ENCODE peak calls at places on chromosome X, in seven cellular contexts. J, I, B, M, O, V and G are unnamed samples.

GRCh38 chrX:68571292-68572256 is 72.7 kb downstream of the YIPF6 start:
- DNase-seq in J (no peak), I (no peak), B (no peak), M (no peak), O (peak; percentile 83), V (no peak), G (peak; percentile 79)

GRCh38 chrX:111506826-111507225 is 4.6 kb upstream of the SERTM2 start:
- DNase-seq in J (no peak), I (no peak), B (no peak), M (no peak), O (no peak), V (no peak), G (no peak)

GRCh38 chrX:101550825-101551767 is 749 bp downstream of the ARMCX1 start:
- DNase-seq in J (peak; percentile 43), I (peak; percentile 57), B (peak; percentile 54), M (no peak), O (peak; percentile 38), V (no peak), G (no peak)

GRCh38 chrX:9542765-9543119 is 77.9 kb downstream of the TBL1X start:
- DNase-seq in J (no peak), I (no peak), B (no peak), M (no peak), O (no peak), V (no peak), G (no peak)

GRCh38 chrX:13669246-13669689 is 16.3 kb downstream of the TCEANC start:
- DNase-seq in J (peak; percentile 48), I (no peak), B (peak; percentile 18), M (no peak), O (peak; percentile 93), V (peak; percentile 78), G (peak; percentile 99)

GRCh38 chrX:72348247-72348979 is 42.7 kb upstream of the CITED1 start:
- DNase-seq in J (no peak), I (no peak), B (no peak), M (no peak), O (no peak), V (no peak), G (no peak)

GRCh38 chrX:148741441-148741840 is 241.0 kb downstream of the AFF2 start:
- DNase-seq in J (no peak), I (no peak), B (no peak), M (no peak), O (no peak), V (no peak), G (no peak)

GRCh38 chrX:31807165-31807564 is 735.3 kb upstream of the FTHL17 start:
- DNase-seq in J (no peak), I (no peak), B (no peak), M (no peak), O (no peak), V (no peak), G (no peak)

GRCh38 chrX:114272096-114272686 is 311.7 kb upstream of the HTR2C start:
- DNase-seq in J (no peak), I (no peak), B (no peak), M (no peak), O (no peak), V (no peak), G (peak; percentile 34)

GRCh38 chrX:134599173-134599914 is 58.9 kb downstream of the PLAC1 start:
- DNase-seq in J (no peak), I (no peak), B (no peak), M (no peak), O (peak; percentile 89), V (no peak), G (peak; percentile 31)

GRCh38 chrX:48939417-48940228 is 17.8 kb downstream of the OTUD5 start:
- DNase-seq in J (no peak), I (no peak), B (no peak), M (peak; percentile 74), O (no peak), V (no peak), G (no peak)

GRCh38 chrX:40471965-40472648 is 108.7 kb upstream of the ATP6AP2 start:
- DNase-seq in J (peak; percentile 44), I (peak; percentile 64), B (no peak), M (peak; percentile 4), O (peak; percentile 44), V (peak; percentile 3), G (peak; percentile 25)

GRCh38 chrX:40192196-40192595 is 94.4 kb upstream of the BCOR start:
- DNase-seq in J (no peak), I (no peak), B (no peak), M (no peak), O (no peak), V (no peak), G (no peak)

GRCh38 chrX:47222776-47223350 is 4.4 kb downstream of the CDK16 start:
- DNase-seq in J (no peak), I (peak; percentile 22), B (no peak), M (no peak), O (no peak), V (no peak), G (no peak)

GRCh38 chrX:68018248-68019203 is 414.8 kb downstream of the OPHN1 start:
- DNase-seq in J (peak; percentile 24), I (no peak), B (no peak), M (no peak), O (peak; percentile 54), V (peak; percentile 30), G (peak; percentile 16)

GRCh38 chrX:40096395-40097091 is 1.2 kb downstream of the BCOR start:
- DNase-seq in J (peak; percentile 70), I (peak; percentile 57), B (peak; percentile 51), M (peak; percentile 56), O (peak; percentile 47), V (peak; percentile 45), G (peak; percentile 31)

GRCh38 chrX:13742397-13743176 is 8.0 kb downstream of the OFD1 start:
- DNase-seq in J (no peak), I (no peak), B (no peak), M (peak; percentile 34), O (no peak), V (peak; percentile 38), G (peak; percentile 41)

GRCh38 chrX:9882669-9883446 is 84.3 kb upstream of the CLDN34 start:
- DNase-seq in J (no peak), I (no peak), B (no peak), M (peak; percentile 0), O (peak; percentile 32), V (peak; percentile 11), G (no peak)

GRCh38 chrX:9189286-9189685 is 155.4 kb upstream of the FAM9B start:
- DNase-seq in J (no peak), I (no peak), B (no peak), M (no peak), O (no peak), V (no peak), G (no peak)

GRCh38 chrX:131621650-131622049 is 77.8 kb downstream of the OR13H1 start:
- DNase-seq in J (no peak), I (no peak), B (no peak), M (no peak), O (no peak), V (no peak), G (no peak)

GRCh38 chrX:49840679-49841078 is 11.6 kb downstream of the PAGE4 start:
- DNase-seq in J (peak; percentile 41), I (peak; percentile 90), B (peak; percentile 36), M (peak; percentile 36), O (peak; percentile 51), V (peak; percentile 74), G (peak; percentile 57)

GRCh38 chrX:18424482-18425198 is 768 bp upstream of the CDKL5 start:
- DNase-seq in J (no peak), I (peak; percentile 63), B (no peak), M (peak; percentile 68), O (peak; percentile 33), V (no peak), G (no peak)

GRCh38 chrX:136714626-136715599 is 65.8 kb downstream of the ARHGEF6 start:
- DNase-seq in J (no peak), I (no peak), B (no peak), M (peak; percentile 62), O (no peak), V (no peak), G (no peak)

GRCh38 chrX:24876782-24877315 is 138.9 kb downstream of the ARX start:
- DNase-seq in J (no peak), I (no peak), B (no peak), M (no peak), O (no peak), V (no peak), G (no peak)

GRCh38 chrX:98405376-98405775 is 1521.7 kb downstream of the RPA4 start:
- DNase-seq in J (no peak), I (no peak), B (no peak), M (no peak), O (no peak), V (no peak), G (peak; percentile 93)

GRCh38 chrX:3962511-3963350 is 249.3 kb upstream of the PRKX start:
- DNase-seq in J (no peak), I (no peak), B (no peak), M (peak; percentile 25), O (peak; percentile 28), V (peak; percentile 65), G (peak; percentile 46)
- TF ChIP-seq CTCF in J (no peak), I (peak; percentile 52), B (peak; percentile 41), M (peak; percentile 83), O (peak; percentile 13), V (peak; percentile 37), G (peak; percentile 74)

GRCh38 chrX:39052751-39053150 is 251.5 kb downstream of the MID1IP1 start:
- DNase-seq in J (no peak), I (no peak), B (no peak), M (no peak), O (no peak), V (no peak), G (no peak)

GRCh38 chrX:39063702-39064101 is 262.4 kb downstream of the MID1IP1 start:
- DNase-seq in J (no peak), I (no peak), B (no peak), M (no peak), O (no peak), V (no peak), G (no peak)

GRCh38 chrX:39059866-39060265 is 258.6 kb downstream of the MID1IP1 start:
- DNase-seq in J (no peak), I (peak; percentile 13), B (no peak), M (no peak), O (no peak), V (no peak), G (no peak)

GRCh38 chrX:39063037-39063436 is 261.8 kb downstream of the MID1IP1 start:
- DNase-seq in J (peak; percentile 32), I (no peak), B (no peak), M (no peak), O (peak; percentile 7), V (no peak), G (peak; percentile 85)

DNA sequence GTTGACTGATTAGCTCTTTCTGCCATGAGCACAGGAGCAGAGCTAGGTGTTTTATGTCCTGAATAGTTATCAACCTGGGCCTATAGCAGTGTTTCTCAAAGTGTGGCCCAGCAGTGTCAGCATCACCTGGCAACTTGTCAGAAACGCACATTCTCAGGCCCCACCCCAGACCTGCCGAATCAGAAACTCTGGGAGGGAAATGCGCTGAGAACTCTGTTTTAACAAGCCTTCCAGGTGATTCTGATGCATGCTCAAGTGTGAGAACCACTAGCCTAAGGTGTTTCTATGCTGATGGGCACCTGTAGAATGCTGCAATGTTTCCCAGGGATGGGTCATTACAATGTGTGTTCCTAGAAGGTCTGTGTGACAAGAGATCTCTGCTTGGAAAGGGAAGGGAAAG is 257.5 kb downstream of the MID1IP1 start:
- DNase-seq in J (no peak), I (no peak), B (no peak), M (no peak), O (no peak), V (no peak), G (no peak)
- TF ChIP-seq CTCF in J (no peak), I (no peak), B (no peak), M (no peak), O (no peak), V (no peak), G (no peak)

GRCh38 chrX:34365482-34365881 is 233.4 kb upstream of the FAM47A start:
- DNase-seq in J (no peak), I (no peak), B (no peak), M (no peak), O (peak; percentile 59), V (peak; percentile 29), G (peak; percentile 59)
- TF ChIP-seq CTCF in J (no peak), I (no peak), B (peak; percentile 44), M (peak; percentile 24), O (peak; percentile 37), V (peak; percentile 20), G (peak; percentile 34)

GRCh38 chrX:119981286-119982070 is 37.9 kb upstream of the NKAP start:
- DNase-seq in J (no peak), I (peak; percentile 21), B (no peak), M (peak; percentile 65), O (peak; percentile 47), V (peak; percentile 31), G (peak; percentile 54)
- TF ChIP-seq CTCF in J (peak; percentile 11), I (peak; percentile 69), B (peak; percentile 55), M (peak; percentile 78), O (peak; percentile 57), V (no peak), G (peak; percentile 56)